ENCODE peak calls at places on chromosomes 4 and X, in seven cellular contexts. O is fibroblast of lung, W is heart left ventricle, U is WERI-Rb-1, M is fibroblast of mammary gland, L is mesothelial cell of epicardium, J is cardiac muscle cell. Z is an unnamed sample.

GRCh38 chr4:81632581-81633247 is 161.0 kb upstream of the RASGEF1B start:
- DNase-seq in O (peak; percentile 29), L (no peak), U (no peak), W (no peak), J (no peak), M (peak; percentile 55), Z (no peak)

GRCh38 chrX:115894087-115894486 is 276.5 kb upstream of the AGTR2 start:
- DNase-seq in J (no peak), W (no peak), U (peak; percentile 78), O (peak; percentile 9), L (no peak), M (peak; percentile 52), Z (peak; percentile 22)

GRCh38 chrX:9312922-9313867 is 151.7 kb upstream of the TBL1X start:
- DNase-seq in W (peak; percentile 47), O (no peak), M (no peak), U (peak; percentile 62), L (no peak), J (peak; percentile 38), Z (no peak)

GRCh38 chrX:150159537-150159936 is 203.6 kb upstream of the MAMLD1 start:
- DNase-seq in O (no peak), W (no peak), M (peak; percentile 23), U (no peak), J (no peak), L (no peak), Z (no peak)

GRCh38 chr4:53721276-53721675 is 130.0 kb upstream of the LNX1 start:
- DNase-seq in M (no peak), U (no peak), W (no peak), L (no peak), J (no peak), O (no peak), Z (peak; percentile 69)

GRCh38 chrX:25599061-25599460 is 539.1 kb upstream of the MAGEB18 start:
- DNase-seq in J (no peak), M (peak; percentile 5), W (no peak), U (no peak), L (no peak), O (peak; percentile 3), Z (no peak)

GRCh38 chr4:174365018-174365587 is 81.4 kb downstream of the CEP44 start:
- DNase-seq in M (peak; percentile 69), L (no peak), U (no peak), J (peak; percentile 54), W (no peak), O (peak; percentile 20), Z (peak; percentile 49)

GRCh38 chr4:122602277-122603142 is 18.4 kb downstream of the IL21 start:
- DNase-seq in W (no peak), O (peak; percentile 38), U (no peak), M (peak; percentile 71), L (no peak), J (peak; percentile 51), Z (peak; percentile 62)

GRCh38 chr4:30948653-30949052 is 228.5 kb downstream of the PCDH7 start:
- DNase-seq in J (no peak), O (peak; percentile 75), W (no peak), L (no peak), U (no peak), M (peak; percentile 81), Z (peak; percentile 81)

GRCh38 chr4:76898949-76899640 is 1.2 kb upstream of the SOWAHB start:
- DNase-seq in J (no peak), U (no peak), W (no peak), L (no peak), M (no peak), O (peak; percentile 22), Z (no peak)

GRCh38 chr4:25908491-25908901 is 5.5 kb upstream of the SMIM20 start:
- DNase-seq in U (peak; percentile 48), M (peak; percentile 99), O (peak; percentile 97), J (no peak), L (no peak), W (peak; percentile 48), Z (peak; percentile 92)

GRCh38 chr4:53208749-53209148 is 157.1 kb downstream of the SCFD2 start:
- DNase-seq in W (no peak), M (no peak), J (no peak), U (no peak), L (no peak), O (no peak), Z (no peak)

GRCh38 chrX:15549189-15550012 is 48.8 kb downstream of the BMX start:
- DNase-seq in U (no peak), J (no peak), O (no peak), W (no peak), L (no peak), M (no peak), Z (no peak)

GRCh38 chrX:72305286-72306084 is at the start of gene CITED1:
- DNase-seq in O (peak; percentile 2), L (no peak), M (no peak), J (no peak), U (peak; percentile 45), W (no peak), Z (no peak)

GRCh38 chr4:826508-827208 is 729 bp upstream of the CPLX1 start:
- DNase-seq in U (peak; percentile 54), L (no peak), M (no peak), O (no peak), W (no peak), J (peak; percentile 40), Z (no peak)

GRCh38 chr4:42280327-42281095 is 116.8 kb upstream of the SHISA3 start:
- DNase-seq in O (no peak), W (no peak), L (no peak), J (peak; percentile 35), U (no peak), M (peak; percentile 48), Z (peak; percentile 21)

GRCh38 chr4:157421365-157421764 is 200.8 kb downstream of the GRIA2 start:
- DNase-seq in M (no peak), O (no peak), U (no peak), J (no peak), L (no peak), W (no peak), Z (no peak)

GRCh38 chr4:184746532-184746870 is 12.6 kb upstream of the CENPU start:
- DNase-seq in W (peak; percentile 55), U (no peak), O (peak; percentile 84), L (no peak), M (peak; percentile 91), J (peak; percentile 58), Z (peak; percentile 89)

GRCh38 chr4:62460329-62460728 is 1260.2 kb downstream of the ADGRL3 start:
- DNase-seq in L (no peak), O (no peak), J (no peak), M (no peak), U (no peak), W (no peak), Z (no peak)

GRCh38 chr4:141899103-141899502 is 262.7 kb downstream of the IL15 start:
- DNase-seq in W (no peak), L (no peak), O (no peak), M (no peak), U (no peak), J (no peak), Z (no peak)

GRCh38 chrX:48507246-48507645 is 1.5 kb upstream of the PORCN start:
- DNase-seq in L (no peak), J (no peak), W (no peak), O (no peak), U (no peak), M (no peak), Z (no peak)

GRCh38 chr4:104966349-104967033 is 180.2 kb upstream of the TET2 start:
- DNase-seq in J (no peak), U (no peak), O (no peak), L (no peak), W (no peak), M (no peak), Z (peak; percentile 37)

GRCh38 chr4:85067342-85067741 is 100.9 kb upstream of the WDFY3 start:
- DNase-seq in U (no peak), J (no peak), O (no peak), L (no peak), W (no peak), M (peak; percentile 12), Z (no peak)
- TF ChIP-seq CTCF in U (no peak), J (no peak), O (no peak), L (no peak), W (no peak), M (no peak), Z (no peak)

GRCh38 chr4:147837435-147837834 is 105.5 kb downstream of the ARHGAP10 start:
- DNase-seq in M (no peak), J (no peak), O (no peak), W (no peak), L (no peak), U (peak; percentile 46), Z (no peak)
- TF ChIP-seq CTCF in M (peak; percentile 12), J (no peak), O (peak; percentile 22), W (peak; percentile 46), L (no peak), U (peak; percentile 21), Z (peak; percentile 8)

GRCh38 chr4:13436962-13437361 is 47.2 kb downstream of the RAB28 start:
- DNase-seq in J (no peak), L (no peak), U (no peak), M (no peak), W (no peak), O (no peak), Z (no peak)

GRCh38 chr4:13427599-13428325 is 56.4 kb downstream of the RAB28 start:
- DNase-seq in W (no peak), J (no peak), M (no peak), L (no peak), U (no peak), O (peak; percentile 17), Z (no peak)

GRCh38 chr4:13432453-13432852 is 51.7 kb downstream of the RAB28 start:
- DNase-seq in M (no peak), W (no peak), U (no peak), L (no peak), O (peak; percentile 60), J (no peak), Z (no peak)

DNA sequence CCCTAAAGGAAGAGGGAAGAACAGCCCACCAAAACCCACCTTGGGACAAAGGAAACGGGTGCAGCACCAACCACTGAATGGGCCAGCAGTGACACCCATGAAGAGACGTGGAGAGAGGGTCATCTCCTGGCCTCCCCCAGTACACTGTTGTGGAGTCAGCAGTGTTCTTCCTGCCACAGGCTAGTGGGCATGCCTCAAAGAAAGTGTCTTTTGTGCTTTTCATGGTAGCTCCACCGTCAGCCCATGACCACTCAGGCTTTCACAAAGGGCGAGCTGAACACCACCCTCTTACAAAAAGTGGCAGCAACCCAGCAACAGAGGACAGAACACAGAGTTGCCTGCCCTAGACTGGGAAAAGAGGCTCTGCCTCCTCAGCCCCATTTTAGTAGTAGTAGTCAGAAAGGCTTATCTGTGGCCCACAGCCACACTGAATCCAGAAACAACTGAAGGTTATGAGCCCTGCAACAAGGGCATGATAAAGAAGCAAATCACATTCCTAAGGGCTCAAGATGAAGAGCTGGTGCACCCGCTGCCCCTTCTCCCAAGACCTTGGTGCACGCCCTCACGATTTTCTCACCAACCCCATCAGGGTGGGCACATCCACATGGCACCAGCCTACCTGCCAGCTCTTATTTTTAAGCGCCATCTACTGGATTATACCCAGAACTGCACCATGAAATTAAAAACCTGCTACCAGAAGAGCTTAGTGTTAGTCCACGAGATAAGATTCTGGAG is 53.1 kb downstream of the RAB28 start:
- DNase-seq in L (no peak), U (no peak), O (no peak), M (no peak), W (no peak), J (no peak), Z (no peak)
- TF ChIP-seq CTCF in L (peak; percentile 49), U (peak; percentile 62), O (no peak), M (peak; percentile 30), W (no peak), J (peak; percentile 18), Z (peak; percentile 38)

DNA sequence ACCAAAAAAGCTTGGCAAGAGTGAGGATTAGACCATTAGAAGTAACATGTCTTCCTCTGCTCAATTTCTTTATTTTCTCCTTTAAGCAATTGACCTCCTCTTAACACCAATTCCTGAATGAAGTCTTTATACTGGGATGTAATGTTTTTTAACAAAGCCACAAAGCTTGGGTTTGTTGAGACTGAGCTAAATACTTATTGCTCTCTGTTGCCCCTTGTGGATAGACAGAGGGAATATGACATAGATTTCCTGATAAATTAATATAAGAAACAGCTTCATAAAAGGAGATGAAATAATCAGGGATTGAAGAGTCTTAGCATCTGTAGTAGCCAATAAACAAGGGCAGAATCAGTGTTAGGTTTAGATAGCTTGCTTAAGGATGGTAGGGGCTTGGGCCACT is 57.6 kb downstream of the CCDC160 start:
- DNase-seq in U (no peak), O (no peak), L (no peak), W (no peak), J (peak; percentile 3), M (peak; percentile 4), Z (peak; percentile 0)
- TF ChIP-seq CTCF in U (no peak), O (peak; percentile 42), L (peak; percentile 26), W (no peak), J (no peak), M (peak; percentile 39), Z (peak; percentile 34)

Z was measured in fibroblast of villous mesenchyme.